ENCODE peak calls at places on chromosome 4, in six cellular contexts. L is astrocyte of the cerebellum; C is stimulated activated naive CD8-positive, alpha-beta T cell treated with anti-CD3 and anti-CD28 coated beads, Interleukin-15, amount 100 ng/mL, for 72 hours; H is NCI-H446; K is activated CD4-positive, alpha-beta T cell treated with anti-CD3 and anti-CD28 coated beads, Interleukin-2, amount 50 U/mL, for 1 hour; U is HS-5. D is an unnamed sample.

GRCh38 chr4:32163125-32163524 is 1443.0 kb downstream of the PCDH7 start:
- DNase-seq in L (no peak), C (no peak), H (no peak), K (no peak), U (no peak), D (no peak)

GRCh38 chr4:152281822-152282221 is 254.1 kb downstream of the FBXW7 start:
- DNase-seq in L (no peak), C (no peak), H (no peak), K (no peak), U (no peak), D (no peak)

GRCh38 chr4:168868044-168868855 is 141.8 kb downstream of the CBR4 start:
- DNase-seq in L (no peak), C (no peak), H (no peak), K (no peak), U (peak), D (no peak)

GRCh38 chr4:138639018-138639876 is 376.3 kb upstream of the NOCT start:
- DNase-seq in L (no peak), C (no peak), H (peak), K (no peak), U (peak), D (no peak)

GRCh38 chr4:27787195-27787594 is 926.6 kb downstream of the STIM2 start:
- DNase-seq in L (no peak), C (no peak), H (no peak), K (no peak), U (no peak), D (no peak)

GRCh38 chr4:38804654-38805295 is at the start of gene TLR1:
- DNase-seq in L (peak), C (no peak), H (no peak), K (no peak), U (no peak), D (peak)

GRCh38 chr4:111937368-111937767 is 207.9 kb upstream of the FAM241A start:
- DNase-seq in L (no peak), C (no peak), H (no peak), K (no peak), U (no peak), D (no peak)

GRCh38 chr4:184343400-184344177 is 125.9 kb upstream of the ENPP6 start:
- DNase-seq in L (peak), C (peak), H (no peak), K (peak), U (no peak), D (peak)

GRCh38 chr4:128379860-128380259 is 92.2 kb upstream of the PGRMC2 start:
- DNase-seq in L (no peak), C (no peak), H (no peak), K (no peak), U (no peak), D (no peak)

GRCh38 chr4:93749351-93749761 is 79.2 kb upstream of the ATOH1 start:
- DNase-seq in L (no peak), C (no peak), H (no peak), K (no peak), U (no peak), D (no peak)

D was measured in NCI-H1694.